ENCODE peak calls at places on chromosomes 3 and 15, in eight cellular contexts. One of them, this sample, is unnamed.

GRCh38 chr15:50145451-50145872 is 26.4 kb upstream of the ATP8B4 start:
- DNase-seq in keratinocyte: no peak
- DNase-seq in lung: no peak
- DNase-seq in left lung: no peak
- DNase-seq in cardiac muscle cell: peak; percentile 79
- DNase-seq in endothelial cell of umbilical vein: peak; percentile 73
- DNase-seq in H9: no peak
- DNase-seq in A549: peak; percentile 84
- DNase-seq in this sample: no peak

GRCh38 chr3:50167069-50167781 is 12.1 kb downstream of the SEMA3F start:
- DNase-seq in H9: no peak
- DNase-seq in endothelial cell of umbilical vein: peak; percentile 59
- DNase-seq in keratinocyte: no peak
- DNase-seq in cardiac muscle cell: no peak
- DNase-seq in lung: no peak
- DNase-seq in A549: no peak
- DNase-seq in left lung: no peak
- DNase-seq in this sample: no peak

GRCh38 chr15:85276508-85276907 is 103.9 kb upstream of the AKAP13 start:
- DNase-seq in left lung: no peak
- DNase-seq in cardiac muscle cell: no peak
- DNase-seq in endothelial cell of umbilical vein: no peak
- DNase-seq in keratinocyte: no peak
- DNase-seq in A549: no peak
- DNase-seq in lung: no peak
- DNase-seq in H9: no peak
- DNase-seq in this sample: no peak

GRCh38 chr3:9500108-9501050 is 53.2 kb downstream of the LHFPL4 start:
- DNase-seq in keratinocyte: peak; percentile 25
- DNase-seq in H9: peak; percentile 92
- DNase-seq in left lung: peak; percentile 87
- DNase-seq in A549: peak; percentile 73
- DNase-seq in cardiac muscle cell: peak; percentile 90
- DNase-seq in lung: peak; percentile 49
- DNase-seq in endothelial cell of umbilical vein: peak; percentile 52
- DNase-seq in this sample: peak; percentile 74

GRCh38 chr15:85374831-85375230 is 5.6 kb upstream of the AKAP13 start:
- DNase-seq in A549: no peak
- DNase-seq in H9: no peak
- DNase-seq in lung: no peak
- DNase-seq in left lung: no peak
- DNase-seq in endothelial cell of umbilical vein: no peak
- DNase-seq in cardiac muscle cell: no peak
- DNase-seq in keratinocyte: no peak
- DNase-seq in this sample: no peak

GRCh38 chr15:50100484-50100883 is 18.5 kb downstream of the ATP8B4 start:
- DNase-seq in H9: no peak
- DNase-seq in A549: no peak
- DNase-seq in lung: no peak
- DNase-seq in endothelial cell of umbilical vein: no peak
- DNase-seq in cardiac muscle cell: no peak
- DNase-seq in keratinocyte: no peak
- DNase-seq in left lung: no peak
- DNase-seq in this sample: no peak

GRCh38 chr3:3992312-3992874 is 193.2 kb downstream of the LRRN1 start:
- DNase-seq in A549: no peak
- DNase-seq in endothelial cell of umbilical vein: no peak
- DNase-seq in cardiac muscle cell: no peak
- DNase-seq in lung: no peak
- DNase-seq in keratinocyte: no peak
- DNase-seq in H9: no peak
- DNase-seq in left lung: no peak
- DNase-seq in this sample: no peak

GRCh38 chr3:78970656-78971055 is 797.1 kb downstream of the ROBO1 start:
- DNase-seq in keratinocyte: no peak
- DNase-seq in cardiac muscle cell: no peak
- DNase-seq in H9: no peak
- DNase-seq in endothelial cell of umbilical vein: no peak
- DNase-seq in lung: no peak
- DNase-seq in left lung: no peak
- DNase-seq in A549: no peak
- DNase-seq in this sample: no peak

GRCh38 chr15:28861031-28861534 is 12.6 kb upstream of the GOLGA6L7 start:
- DNase-seq in H9: no peak
- DNase-seq in left lung: no peak
- DNase-seq in A549: no peak
- DNase-seq in lung: peak; percentile 41
- DNase-seq in cardiac muscle cell: no peak
- DNase-seq in keratinocyte: no peak
- DNase-seq in endothelial cell of umbilical vein: no peak
- DNase-seq in this sample: peak; percentile 70

GRCh38 chr3:8629151-8630021 is 15.2 kb downstream of the SSUH2 start:
- DNase-seq in H9: no peak
- DNase-seq in left lung: peak; percentile 89
- DNase-seq in endothelial cell of umbilical vein: peak; percentile 45
- DNase-seq in A549: peak; percentile 98
- DNase-seq in keratinocyte: peak; percentile 83
- DNase-seq in lung: peak; percentile 80
- DNase-seq in cardiac muscle cell: no peak
- DNase-seq in this sample: peak; percentile 91

GRCh38 chr3:38986901-38987300 is 64.8 kb downstream of the SCN11A start:
- DNase-seq in left lung: no peak
- DNase-seq in endothelial cell of umbilical vein: no peak
- DNase-seq in A549: no peak
- DNase-seq in cardiac muscle cell: no peak
- DNase-seq in keratinocyte: no peak
- DNase-seq in lung: no peak
- DNase-seq in H9: no peak
- DNase-seq in this sample: no peak

GRCh38 chr3:76111808-76112207 is 326.5 kb upstream of the ZNF717 start:
- DNase-seq in A549: no peak
- DNase-seq in left lung: no peak
- DNase-seq in lung: no peak
- DNase-seq in H9: no peak
- DNase-seq in cardiac muscle cell: no peak
- DNase-seq in keratinocyte: no peak
- DNase-seq in endothelial cell of umbilical vein: no peak
- DNase-seq in this sample: no peak

GRCh38 chr3:178063475-178063874 is 472.8 kb upstream of the KCNMB2 start:
- DNase-seq in A549: no peak
- DNase-seq in cardiac muscle cell: no peak
- DNase-seq in H9: no peak
- DNase-seq in keratinocyte: no peak
- DNase-seq in endothelial cell of umbilical vein: peak; percentile 52
- DNase-seq in lung: no peak
- DNase-seq in left lung: no peak
- DNase-seq in this sample: no peak

GRCh38 chr15:82739086-82739485 is 29.4 kb upstream of the AP3B2 start:
- DNase-seq in cardiac muscle cell: no peak
- DNase-seq in endothelial cell of umbilical vein: no peak
- DNase-seq in keratinocyte: no peak
- DNase-seq in lung: no peak
- DNase-seq in left lung: no peak
- DNase-seq in H9: no peak
- DNase-seq in A549: no peak
- DNase-seq in this sample: no peak

GRCh38 chr3:53712817-53713388 is 133.3 kb downstream of the CHDH start:
- DNase-seq in keratinocyte: no peak
- DNase-seq in H9: no peak
- DNase-seq in cardiac muscle cell: no peak
- DNase-seq in left lung: no peak
- DNase-seq in endothelial cell of umbilical vein: no peak
- DNase-seq in A549: no peak
- DNase-seq in lung: no peak
- DNase-seq in this sample: no peak

GRCh38 chr3:13673207-13673606 is 124.3 kb downstream of the FBLN2 start:
- DNase-seq in endothelial cell of umbilical vein: no peak
- DNase-seq in A549: no peak
- DNase-seq in keratinocyte: no peak
- DNase-seq in cardiac muscle cell: no peak
- DNase-seq in H9: no peak
- DNase-seq in lung: no peak
- DNase-seq in left lung: no peak
- DNase-seq in this sample: peak; percentile 24

GRCh38 chr15:101675015-101675414 is 22.8 kb upstream of the TM2D3 start:
- DNase-seq in endothelial cell of umbilical vein: no peak
- DNase-seq in keratinocyte: no peak
- DNase-seq in H9: no peak
- DNase-seq in lung: no peak
- DNase-seq in A549: peak; percentile 39
- DNase-seq in left lung: no peak
- DNase-seq in cardiac muscle cell: no peak
- DNase-seq in this sample: no peak

GRCh38 chr3:99410789-99411311 is 227.5 kb upstream of the COL8A1 start:
- DNase-seq in left lung: no peak
- DNase-seq in lung: no peak
- DNase-seq in endothelial cell of umbilical vein: peak; percentile 93
- DNase-seq in A549: no peak
- DNase-seq in H9: no peak
- DNase-seq in keratinocyte: no peak
- DNase-seq in cardiac muscle cell: no peak
- DNase-seq in this sample: no peak

GRCh38 chr3:110495201-110495927 is 576.3 kb upstream of the NECTIN3 start:
- DNase-seq in H9: peak; percentile 49
- DNase-seq in endothelial cell of umbilical vein: no peak
- DNase-seq in cardiac muscle cell: no peak
- DNase-seq in keratinocyte: no peak
- DNase-seq in left lung: no peak
- DNase-seq in A549: peak; percentile 17
- DNase-seq in lung: no peak
- DNase-seq in this sample: no peak

GRCh38 chr3:73510298-73510697 is 114.4 kb downstream of the PDZRN3 start:
- DNase-seq in keratinocyte: no peak
- DNase-seq in lung: no peak
- DNase-seq in endothelial cell of umbilical vein: no peak
- DNase-seq in H9: no peak
- DNase-seq in A549: no peak
- DNase-seq in left lung: no peak
- DNase-seq in cardiac muscle cell: no peak
- DNase-seq in this sample: no peak

GRCh38 chr15:82647045-82647834 is at the start of gene CPEB1:
- DNase-seq in A549: peak; percentile 66
- DNase-seq in lung: no peak
- DNase-seq in cardiac muscle cell: peak; percentile 45
- DNase-seq in H9: peak; percentile 52
- DNase-seq in left lung: peak; percentile 72
- DNase-seq in endothelial cell of umbilical vein: no peak
- DNase-seq in keratinocyte: no peak
- DNase-seq in this sample: peak; percentile 78

GRCh38 chr3:52053307-52054304 is 2.8 kb downstream of the DUSP7 start:
- DNase-seq in H9: no peak
- DNase-seq in A549: no peak
- DNase-seq in cardiac muscle cell: no peak
- DNase-seq in left lung: no peak
- DNase-seq in lung: no peak
- DNase-seq in keratinocyte: peak; percentile 100
- DNase-seq in endothelial cell of umbilical vein: peak; percentile 62
- DNase-seq in this sample: peak; percentile 69

GRCh38 chr3:80668600-80669281 is 900.9 kb upstream of the ROBO1 start:
- DNase-seq in left lung: peak; percentile 12
- DNase-seq in A549: no peak
- DNase-seq in H9: no peak
- DNase-seq in cardiac muscle cell: no peak
- DNase-seq in lung: no peak
- DNase-seq in keratinocyte: no peak
- DNase-seq in endothelial cell of umbilical vein: no peak
- DNase-seq in this sample: no peak

GRCh38 chr3:69240651-69241578 is 118.5 kb upstream of the LMOD3 start:
- DNase-seq in A549: no peak
- DNase-seq in H9: no peak
- DNase-seq in cardiac muscle cell: peak; percentile 80
- DNase-seq in endothelial cell of umbilical vein: peak; percentile 80
- DNase-seq in lung: peak; percentile 61
- DNase-seq in keratinocyte: no peak
- DNase-seq in left lung: no peak
- DNase-seq in this sample: no peak

GRCh38 chr15:78216276-78217229 is 17.8 kb downstream of the ACSBG1 start:
- DNase-seq in lung: peak; percentile 79
- DNase-seq in H9: no peak
- DNase-seq in left lung: no peak
- DNase-seq in endothelial cell of umbilical vein: no peak
- DNase-seq in keratinocyte: no peak
- DNase-seq in A549: peak; percentile 75
- DNase-seq in cardiac muscle cell: no peak
- DNase-seq in this sample: peak; percentile 90
- H3K27ac ChIP-seq in lung: peak overlapping the region; percentile 68
- H3K27ac ChIP-seq in H9: no peak overlapping the region
- H3K27ac ChIP-seq in left lung: no peak overlapping the region
- H3K27ac ChIP-seq in endothelial cell of umbilical vein: no peak overlapping the region
- H3K27ac ChIP-seq in keratinocyte: no peak overlapping the region
- H3K27ac ChIP-seq in A549: peak overlapping the region; percentile 40
- H3K27ac ChIP-seq in cardiac muscle cell: no peak overlapping the region
- H3K27ac ChIP-seq in this sample: peak overlapping the region; percentile 79

GRCh38 chr15:73560501-73561117 is 72.6 kb downstream of the NPTN start:
- DNase-seq in keratinocyte: no peak
- DNase-seq in endothelial cell of umbilical vein: peak; percentile 80
- DNase-seq in cardiac muscle cell: peak; percentile 71
- DNase-seq in H9: no peak
- DNase-seq in A549: peak; percentile 80
- DNase-seq in lung: no peak
- DNase-seq in left lung: no peak
- DNase-seq in this sample: no peak
- TF ChIP-seq CTCF in keratinocyte: no peak
- TF ChIP-seq CTCF in endothelial cell of umbilical vein: peak; percentile 10
- TF ChIP-seq CTCF in cardiac muscle cell: peak; percentile 47
- TF ChIP-seq CTCF in H9: peak; percentile 65
- TF ChIP-seq CTCF in A549: peak; percentile 87
- TF ChIP-seq CTCF in lung: no peak
- TF ChIP-seq CTCF in left lung: no peak
- TF ChIP-seq CTCF in this sample: peak; percentile 59

GRCh38 chr3:138359137-138359536 is 10.8 kb downstream of the MRAS start:
- DNase-seq in left lung: no peak
- DNase-seq in H9: no peak
- DNase-seq in cardiac muscle cell: no peak
- DNase-seq in lung: no peak
- DNase-seq in keratinocyte: no peak
- DNase-seq in endothelial cell of umbilical vein: no peak
- DNase-seq in A549: no peak
- DNase-seq in this sample: no peak
- H3K27ac ChIP-seq in left lung: no peak overlapping the region
- H3K27ac ChIP-seq in H9: no peak overlapping the region
- H3K27ac ChIP-seq in cardiac muscle cell: peak overlapping the region; percentile 36
- H3K27ac ChIP-seq in lung: peak overlapping the region; percentile 10
- H3K27ac ChIP-seq in keratinocyte: no peak overlapping the region
- H3K27ac ChIP-seq in endothelial cell of umbilical vein: no peak overlapping the region
- H3K27ac ChIP-seq in A549: no peak overlapping the region
- H3K27ac ChIP-seq in this sample: peak overlapping the region; percentile 69

DNA sequence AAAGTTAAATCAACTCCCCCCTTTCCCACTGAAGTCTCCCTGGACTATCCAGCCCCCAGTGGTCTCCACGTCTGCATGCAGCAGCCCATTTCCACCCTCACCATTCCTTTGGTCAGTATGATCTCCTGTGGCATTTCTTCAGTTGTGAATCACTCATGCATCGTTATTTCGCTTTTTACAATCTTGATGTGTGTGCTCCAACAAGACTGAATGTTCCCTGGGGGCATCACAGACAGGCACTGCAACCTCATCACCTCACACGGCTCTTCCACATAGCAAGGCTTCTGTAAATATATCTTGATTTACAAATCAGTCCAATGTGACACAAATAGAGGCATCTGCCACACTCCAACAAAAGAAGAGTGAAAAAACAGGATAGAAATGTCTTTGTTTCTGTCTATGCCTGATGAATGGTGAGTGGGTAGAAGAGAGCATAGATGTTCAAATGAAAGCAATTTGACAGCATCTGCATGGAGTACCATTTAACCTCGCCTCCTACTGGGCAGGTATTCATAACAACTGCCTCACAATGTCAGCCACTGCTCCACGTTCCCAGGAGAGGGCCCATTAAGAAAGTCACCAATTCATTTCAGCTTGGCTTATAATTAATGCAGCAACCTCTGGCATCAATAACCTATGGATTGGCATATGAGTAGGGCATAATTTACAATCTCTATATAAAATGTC is 5.2 kb downstream of the HEG1 start:
- DNase-seq in lung: no peak
- DNase-seq in left lung: no peak
- DNase-seq in endothelial cell of umbilical vein: no peak
- DNase-seq in A549: no peak
- DNase-seq in keratinocyte: peak; percentile 58
- DNase-seq in cardiac muscle cell: no peak
- DNase-seq in H9: no peak
- DNase-seq in this sample: no peak
- TF ChIP-seq CTCF in lung: no peak
- TF ChIP-seq CTCF in left lung: no peak
- TF ChIP-seq CTCF in endothelial cell of umbilical vein: no peak
- TF ChIP-seq CTCF in A549: no peak
- TF ChIP-seq CTCF in keratinocyte: peak; percentile 51
- TF ChIP-seq CTCF in cardiac muscle cell: no peak
- TF ChIP-seq CTCF in H9: peak; percentile 10
- TF ChIP-seq CTCF in this sample: no peak